ENCODE peak calls at places on chromosomes 4 and X, in six cellular contexts. One of them, this sample, is unnamed. For H3K4me1, the result is how much of the 10 kb centered on the place peaks cover.

GRCh38 chr4:6929339-6929734 is 19.7 kb downstream of the TBC1D14 start:
- DNase-seq in aorta: no peak
- DNase-seq in CD8-positive, alpha-beta T cell: no peak
- DNase-seq in MM.1S: no peak
- DNase-seq in psoas muscle: no peak
- DNase-seq in thoracic aorta: no peak
- DNase-seq in this sample: no peak

GRCh38 chrX:150533863-150534262 is 34.6 kb upstream of the MTM1 start:
- DNase-seq in psoas muscle: no peak
- DNase-seq in MM.1S: no peak
- DNase-seq in CD8-positive, alpha-beta T cell: no peak
- DNase-seq in thoracic aorta: no peak
- DNase-seq in aorta: no peak
- DNase-seq in this sample: no peak

GRCh38 chr4:157217708-157218107 is 2.8 kb upstream of the GRIA2 start:
- DNase-seq in psoas muscle: no peak
- DNase-seq in CD8-positive, alpha-beta T cell: no peak
- DNase-seq in thoracic aorta: no peak
- DNase-seq in aorta: no peak
- DNase-seq in MM.1S: peak
- DNase-seq in this sample: no peak

GRCh38 chr4:175536852-175537453 is 275.1 kb downstream of the GPM6A start:
- DNase-seq in thoracic aorta: no peak
- DNase-seq in CD8-positive, alpha-beta T cell: no peak
- DNase-seq in aorta: no peak
- DNase-seq in psoas muscle: no peak
- DNase-seq in MM.1S: peak
- DNase-seq in this sample: no peak

GRCh38 chr4:56910172-56910967 is 2.7 kb downstream of the REST start:
- DNase-seq in aorta: no peak
- DNase-seq in psoas muscle: no peak
- DNase-seq in MM.1S: no peak
- DNase-seq in CD8-positive, alpha-beta T cell: no peak
- DNase-seq in thoracic aorta: no peak
- DNase-seq in this sample: no peak

GRCh38 chr4:11768251-11768972 is 339.7 kb upstream of the HS3ST1 start:
- DNase-seq in aorta: no peak
- DNase-seq in MM.1S: no peak
- DNase-seq in CD8-positive, alpha-beta T cell: no peak
- DNase-seq in psoas muscle: no peak
- DNase-seq in thoracic aorta: no peak
- DNase-seq in this sample: no peak

GRCh38 chr4:182265881-182266280 is 22.7 kb downstream of the TENM3 start:
- DNase-seq in thoracic aorta: no peak
- DNase-seq in psoas muscle: no peak
- DNase-seq in CD8-positive, alpha-beta T cell: no peak
- DNase-seq in aorta: no peak
- DNase-seq in MM.1S: no peak
- DNase-seq in this sample: no peak

GRCh38 chr4:2290974-2291704 is 29.2 kb upstream of the MXD4 start:
- DNase-seq in aorta: no peak
- DNase-seq in CD8-positive, alpha-beta T cell: peak
- DNase-seq in MM.1S: no peak
- DNase-seq in thoracic aorta: no peak
- DNase-seq in psoas muscle: no peak
- DNase-seq in this sample: no peak

GRCh38 chr4:126888968-126889367 is 743.8 kb upstream of the INTU start:
- DNase-seq in MM.1S: no peak
- DNase-seq in aorta: no peak
- DNase-seq in CD8-positive, alpha-beta T cell: no peak
- DNase-seq in psoas muscle: no peak
- DNase-seq in thoracic aorta: no peak
- DNase-seq in this sample: no peak

GRCh38 chrX:44914532-44915198 is 41.7 kb downstream of the KDM6A start:
- DNase-seq in aorta: no peak
- DNase-seq in thoracic aorta: no peak
- DNase-seq in MM.1S: no peak
- DNase-seq in psoas muscle: no peak
- DNase-seq in CD8-positive, alpha-beta T cell: no peak
- DNase-seq in this sample: no peak

GRCh38 chrX:31962256-31962655 is 890.4 kb upstream of the FTHL17 start:
- DNase-seq in CD8-positive, alpha-beta T cell: no peak
- DNase-seq in MM.1S: no peak
- DNase-seq in psoas muscle: no peak
- DNase-seq in aorta: no peak
- DNase-seq in thoracic aorta: no peak
- DNase-seq in this sample: no peak

GRCh38 chr4:153393397-153393796 is 48.9 kb downstream of the MND1 start:
- DNase-seq in CD8-positive, alpha-beta T cell: no peak
- DNase-seq in aorta: peak
- DNase-seq in psoas muscle: peak
- DNase-seq in thoracic aorta: peak
- DNase-seq in MM.1S: no peak
- DNase-seq in this sample: peak

GRCh38 chrX:132388371-132388770 is 100.5 kb downstream of the MBNL3 start:
- DNase-seq in thoracic aorta: no peak
- DNase-seq in psoas muscle: no peak
- DNase-seq in aorta: no peak
- DNase-seq in MM.1S: no peak
- DNase-seq in CD8-positive, alpha-beta T cell: no peak
- DNase-seq in this sample: no peak

GRCh38 chrX:1392376-1393130 is 640 bp upstream of the SLC25A6 start:
- DNase-seq in psoas muscle: peak
- DNase-seq in MM.1S: peak
- DNase-seq in CD8-positive, alpha-beta T cell: no peak
- DNase-seq in aorta: peak
- DNase-seq in thoracic aorta: no peak
- DNase-seq in this sample: no peak

GRCh38 chrX:109793191-109793590 is 60.1 kb upstream of the ACSL4 start:
- DNase-seq in CD8-positive, alpha-beta T cell: no peak
- DNase-seq in psoas muscle: no peak
- DNase-seq in thoracic aorta: no peak
- DNase-seq in MM.1S: no peak
- DNase-seq in aorta: no peak
- DNase-seq in this sample: no peak

GRCh38 chr4:11424000-11424399 is 4.7 kb downstream of the HS3ST1 start:
- DNase-seq in CD8-positive, alpha-beta T cell: peak
- DNase-seq in aorta: no peak
- DNase-seq in MM.1S: peak
- DNase-seq in thoracic aorta: no peak
- DNase-seq in psoas muscle: no peak
- DNase-seq in this sample: no peak

GRCh38 chrX:109393859-109394258 is 88.0 kb downstream of the GUCY2F start:
- DNase-seq in MM.1S: peak
- DNase-seq in psoas muscle: no peak
- DNase-seq in thoracic aorta: no peak
- DNase-seq in aorta: no peak
- DNase-seq in CD8-positive, alpha-beta T cell: no peak
- DNase-seq in this sample: no peak

GRCh38 chr4:7788193-7788592 is 151.5 kb downstream of the AFAP1 start:
- DNase-seq in thoracic aorta: no peak
- DNase-seq in aorta: no peak
- DNase-seq in MM.1S: no peak
- DNase-seq in psoas muscle: no peak
- DNase-seq in CD8-positive, alpha-beta T cell: no peak
- DNase-seq in this sample: peak

GRCh38 chrX:83508006-83508405 is at the start of gene POU3F4:
- DNase-seq in psoas muscle: peak
- DNase-seq in thoracic aorta: no peak
- DNase-seq in CD8-positive, alpha-beta T cell: no peak
- DNase-seq in aorta: no peak
- DNase-seq in MM.1S: no peak
- DNase-seq in this sample: no peak

GRCh38 chrX:72005046-72005445 is 94.4 kb downstream of the NHSL2 start:
- DNase-seq in MM.1S: no peak
- DNase-seq in aorta: no peak
- DNase-seq in psoas muscle: no peak
- DNase-seq in thoracic aorta: no peak
- DNase-seq in CD8-positive, alpha-beta T cell: no peak
- DNase-seq in this sample: no peak

GRCh38 chrX:19658030-19658429 is 142.7 kb upstream of the MAP3K15 start:
- DNase-seq in CD8-positive, alpha-beta T cell: no peak
- DNase-seq in aorta: no peak
- DNase-seq in thoracic aorta: no peak
- DNase-seq in psoas muscle: no peak
- DNase-seq in MM.1S: no peak
- DNase-seq in this sample: no peak

GRCh38 chrX:103275947-103276567 is 493 bp downstream of the TCEAL5 start:
- DNase-seq in aorta: no peak
- DNase-seq in CD8-positive, alpha-beta T cell: no peak
- DNase-seq in psoas muscle: peak
- DNase-seq in thoracic aorta: no peak
- DNase-seq in MM.1S: no peak
- DNase-seq in this sample: no peak

GRCh38 chr4:153539058-153539826 is 73.1 kb downstream of the TMEM131L start:
- DNase-seq in CD8-positive, alpha-beta T cell: no peak
- DNase-seq in thoracic aorta: no peak
- DNase-seq in psoas muscle: no peak
- DNase-seq in aorta: no peak
- DNase-seq in MM.1S: no peak
- DNase-seq in this sample: no peak

GRCh38 chrX:118495061-118495921 is at the start of gene DOCK11:
- DNase-seq in thoracic aorta: peak
- DNase-seq in MM.1S: peak
- DNase-seq in CD8-positive, alpha-beta T cell: peak
- DNase-seq in psoas muscle: peak
- DNase-seq in aorta: peak
- DNase-seq in this sample: peak

GRCh38 chrX:118498351-118498750 is 2.7 kb downstream of the DOCK11 start:
- DNase-seq in psoas muscle: no peak
- DNase-seq in thoracic aorta: no peak
- DNase-seq in MM.1S: no peak
- DNase-seq in CD8-positive, alpha-beta T cell: no peak
- DNase-seq in aorta: no peak
- DNase-seq in this sample: no peak

GRCh38 chrX:118497180-118497814 is 1.7 kb downstream of the DOCK11 start:
- DNase-seq in MM.1S: no peak
- DNase-seq in psoas muscle: no peak
- DNase-seq in thoracic aorta: no peak
- DNase-seq in CD8-positive, alpha-beta T cell: peak
- DNase-seq in aorta: no peak
- DNase-seq in this sample: no peak

GRCh38 chrX:118496763-118497079 is 1.1 kb downstream of the DOCK11 start:
- DNase-seq in CD8-positive, alpha-beta T cell: no peak
- DNase-seq in psoas muscle: no peak
- DNase-seq in thoracic aorta: no peak
- DNase-seq in aorta: no peak
- DNase-seq in MM.1S: no peak
- DNase-seq in this sample: no peak

GRCh38 chrX:118495958-118496762 is 545 bp downstream of the DOCK11 start:
- DNase-seq in CD8-positive, alpha-beta T cell: peak
- DNase-seq in thoracic aorta: no peak
- DNase-seq in MM.1S: peak
- DNase-seq in aorta: peak
- DNase-seq in psoas muscle: peak
- DNase-seq in this sample: peak
- H3K4me1 ChIP-seq in CD8-positive, alpha-beta T cell: under half
- H3K4me1 ChIP-seq in thoracic aorta: under half
- H3K4me1 ChIP-seq in MM.1S: under half
- H3K4me1 ChIP-seq in aorta: under half
- H3K4me1 ChIP-seq in psoas muscle: under half
- H3K4me1 ChIP-seq in this sample: under half

GRCh38 chr4:110610620-110610939 is 12.3 kb downstream of the PITX2 start:
- DNase-seq in aorta: no peak
- DNase-seq in psoas muscle: no peak
- DNase-seq in thoracic aorta: no peak
- DNase-seq in CD8-positive, alpha-beta T cell: no peak
- DNase-seq in MM.1S: no peak
- DNase-seq in this sample: no peak

GRCh38 chr4:110612631-110613269 is 10.1 kb downstream of the PITX2 start:
- DNase-seq in psoas muscle: no peak
- DNase-seq in MM.1S: no peak
- DNase-seq in CD8-positive, alpha-beta T cell: no peak
- DNase-seq in aorta: no peak
- DNase-seq in thoracic aorta: no peak
- DNase-seq in this sample: no peak

GRCh38 chr4:110611968-110612447 is 10.9 kb downstream of the PITX2 start:
- DNase-seq in CD8-positive, alpha-beta T cell: no peak
- DNase-seq in psoas muscle: no peak
- DNase-seq in aorta: no peak
- DNase-seq in MM.1S: no peak
- DNase-seq in thoracic aorta: no peak
- DNase-seq in this sample: no peak

GRCh38 chr4:110609044-110609750 is 13.7 kb downstream of the PITX2 start:
- DNase-seq in MM.1S: no peak
- DNase-seq in psoas muscle: no peak
- DNase-seq in CD8-positive, alpha-beta T cell: no peak
- DNase-seq in aorta: no peak
- DNase-seq in thoracic aorta: no peak
- DNase-seq in this sample: no peak

DNA sequence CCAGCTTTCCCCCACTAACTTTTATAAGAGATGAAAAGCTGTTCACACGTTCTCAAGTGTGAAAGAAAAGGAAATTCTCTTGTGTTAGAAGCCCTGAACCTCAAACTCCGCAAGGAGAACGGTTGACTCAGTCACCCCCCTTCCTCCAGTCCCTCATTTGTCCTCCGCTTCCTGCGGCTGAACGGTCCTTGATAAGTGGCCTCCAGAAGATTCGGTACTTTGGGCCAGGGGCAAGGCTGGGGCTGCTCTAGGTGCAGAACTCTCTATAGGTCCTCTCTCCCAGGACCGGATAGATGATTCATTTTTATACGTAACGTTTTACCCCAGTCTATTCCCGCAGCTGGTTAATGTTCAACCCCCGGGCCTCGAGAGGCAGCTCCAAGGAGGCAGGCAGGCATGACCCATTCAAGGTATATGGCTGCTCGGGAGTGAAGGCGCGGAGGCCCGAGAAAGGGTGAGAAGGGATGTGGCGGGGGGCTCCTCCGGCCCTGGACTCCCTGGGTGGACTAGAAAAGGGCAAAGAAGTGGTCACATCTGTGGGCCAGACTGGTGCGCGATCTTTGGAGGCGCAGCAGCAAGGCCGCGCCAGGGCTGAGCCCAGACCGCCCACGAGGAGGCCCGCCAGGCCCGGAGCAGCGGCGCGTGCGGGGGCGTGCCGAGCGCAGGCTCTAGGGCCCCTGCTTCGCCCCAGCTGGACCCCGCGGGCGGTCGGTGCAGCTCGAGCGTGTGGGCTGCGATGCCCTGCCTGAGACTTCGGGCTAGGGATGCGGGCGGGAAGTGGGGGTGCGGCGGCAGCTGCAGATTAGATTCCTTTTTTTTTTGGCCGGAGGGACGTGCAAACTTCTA is 11.7 kb downstream of the PITX2 start:
- DNase-seq in MM.1S: no peak
- DNase-seq in thoracic aorta: no peak
- DNase-seq in CD8-positive, alpha-beta T cell: no peak
- DNase-seq in psoas muscle: no peak
- DNase-seq in aorta: no peak
- DNase-seq in this sample: no peak
- H3K4me3 ChIP-seq in MM.1S: no peak
- H3K4me3 ChIP-seq in thoracic aorta: peak
- H3K4me3 ChIP-seq in CD8-positive, alpha-beta T cell: no peak
- H3K4me3 ChIP-seq in psoas muscle: no peak
- H3K4me3 ChIP-seq in aorta: peak
- H3K4me3 ChIP-seq in this sample: no peak

GRCh38 chr4:176779421-176779820 is 13.3 kb downstream of the VEGFC start:
- DNase-seq in thoracic aorta: no peak
- DNase-seq in psoas muscle: no peak
- DNase-seq in CD8-positive, alpha-beta T cell: no peak
- DNase-seq in aorta: no peak
- DNase-seq in MM.1S: no peak
- DNase-seq in this sample: no peak
- H3K27ac ChIP-seq in thoracic aorta: no peak
- H3K27ac ChIP-seq in psoas muscle: peak
- H3K27ac ChIP-seq in CD8-positive, alpha-beta T cell: no peak
- H3K27ac ChIP-seq in aorta: no peak
- H3K27ac ChIP-seq in MM.1S: no peak
- H3K27ac ChIP-seq in this sample: no peak

GRCh38 chr4:53465891-53466290 is 88.5 kb downstream of the FIP1L1 start:
- DNase-seq in aorta: no peak
- DNase-seq in MM.1S: no peak
- DNase-seq in CD8-positive, alpha-beta T cell: no peak
- DNase-seq in thoracic aorta: no peak
- DNase-seq in psoas muscle: no peak
- DNase-seq in this sample: no peak
- H3K4me1 ChIP-seq in aorta: under half
- H3K4me1 ChIP-seq in MM.1S: under half
- H3K4me1 ChIP-seq in CD8-positive, alpha-beta T cell: under half
- H3K4me1 ChIP-seq in thoracic aorta: under half
- H3K4me1 ChIP-seq in psoas muscle: under half
- H3K4me1 ChIP-seq in this sample: under half